ENCODE peak calls at places on chromosomes 3 and 15, in ten cellular contexts. One of them, this sample, is unnamed.
A peak's percentile ranks its signal among the peaks of the same experiment; 100 is the strongest.

GRCh38 chr15:88419830-88420229 is 47.4 kb downstream of the MRPL46 start:
- DNase-seq in glutamatergic neuron: no peak
- DNase-seq in mesothelial cell of epicardium: no peak
- DNase-seq in lower lobe of right lung: no peak
- DNase-seq in activated B cell treated with CpG ODN at 0.5 μM for 24 hours: no peak
- DNase-seq in AG09309: no peak
- DNase-seq in colonic mucosa: no peak
- DNase-seq in Calu3: no peak
- DNase-seq in cardiac fibroblast: no peak
- DNase-seq in WTC11: no peak
- DNase-seq in this sample: peak; percentile 33

GRCh38 chr15:89211678-89212170 is 9.7 kb downstream of the RLBP1 start:
- DNase-seq in glutamatergic neuron: no peak
- DNase-seq in mesothelial cell of epicardium: no peak
- DNase-seq in lower lobe of right lung: no peak
- DNase-seq in activated B cell treated with CpG ODN at 0.5 μM for 24 hours: no peak
- DNase-seq in AG09309: no peak
- DNase-seq in colonic mucosa: no peak
- DNase-seq in Calu3: no peak
- DNase-seq in cardiac fibroblast: no peak
- DNase-seq in WTC11: no peak
- DNase-seq in this sample: no peak

GRCh38 chr15:74610302-74610951 is 5.2 kb upstream of the CLK3 start:
- DNase-seq in glutamatergic neuron: peak; percentile 65
- DNase-seq in mesothelial cell of epicardium: no peak
- DNase-seq in lower lobe of right lung: no peak
- DNase-seq in activated B cell treated with CpG ODN at 0.5 μM for 24 hours: no peak
- DNase-seq in AG09309: no peak
- DNase-seq in colonic mucosa: no peak
- DNase-seq in Calu3: no peak
- DNase-seq in cardiac fibroblast: peak; percentile 26
- DNase-seq in WTC11: no peak
- DNase-seq in this sample: no peak

GRCh38 chr15:88697276-88697675 is 58.5 kb downstream of the ISG20 start:
- DNase-seq in glutamatergic neuron: no peak
- DNase-seq in mesothelial cell of epicardium: no peak
- DNase-seq in lower lobe of right lung: no peak
- DNase-seq in activated B cell treated with CpG ODN at 0.5 μM for 24 hours: no peak
- DNase-seq in AG09309: no peak
- DNase-seq in colonic mucosa: no peak
- DNase-seq in Calu3: no peak
- DNase-seq in cardiac fibroblast: no peak
- DNase-seq in WTC11: no peak
- DNase-seq in this sample: no peak

GRCh38 chr3:195007151-195007550 is 263.8 kb downstream of the XXYLT1 start:
- DNase-seq in glutamatergic neuron: no peak
- DNase-seq in mesothelial cell of epicardium: no peak
- DNase-seq in lower lobe of right lung: no peak
- DNase-seq in activated B cell treated with CpG ODN at 0.5 μM for 24 hours: no peak
- DNase-seq in AG09309: no peak
- DNase-seq in colonic mucosa: no peak
- DNase-seq in Calu3: no peak
- DNase-seq in cardiac fibroblast: no peak
- DNase-seq in WTC11: no peak
- DNase-seq in this sample: no peak

GRCh38 chr15:67127925-67128324 is 62.5 kb downstream of the SMAD3 start:
- DNase-seq in glutamatergic neuron: no peak
- DNase-seq in mesothelial cell of epicardium: no peak
- DNase-seq in lower lobe of right lung: no peak
- DNase-seq in activated B cell treated with CpG ODN at 0.5 μM for 24 hours: no peak
- DNase-seq in AG09309: peak; percentile 96
- DNase-seq in colonic mucosa: no peak
- DNase-seq in Calu3: no peak
- DNase-seq in cardiac fibroblast: peak; percentile 93
- DNase-seq in WTC11: no peak
- DNase-seq in this sample: no peak

GRCh38 chr3:29329986-29330514 is 49.2 kb downstream of the RBMS3 start:
- DNase-seq in glutamatergic neuron: no peak
- DNase-seq in mesothelial cell of epicardium: no peak
- DNase-seq in lower lobe of right lung: no peak
- DNase-seq in activated B cell treated with CpG ODN at 0.5 μM for 24 hours: no peak
- DNase-seq in AG09309: no peak
- DNase-seq in colonic mucosa: no peak
- DNase-seq in Calu3: no peak
- DNase-seq in cardiac fibroblast: no peak
- DNase-seq in WTC11: no peak
- DNase-seq in this sample: no peak

GRCh38 chr3:132380979-132381944 is 36.0 kb upstream of the DNAJC13 start:
- DNase-seq in glutamatergic neuron: no peak
- DNase-seq in mesothelial cell of epicardium: no peak
- DNase-seq in lower lobe of right lung: no peak
- DNase-seq in activated B cell treated with CpG ODN at 0.5 μM for 24 hours: no peak
- DNase-seq in AG09309: no peak
- DNase-seq in colonic mucosa: no peak
- DNase-seq in Calu3: no peak
- DNase-seq in cardiac fibroblast: no peak
- DNase-seq in WTC11: no peak
- DNase-seq in this sample: no peak

GRCh38 chr3:197750863-197751737 is 1.4 kb downstream of the FYTTD1 start:
- DNase-seq in glutamatergic neuron: peak; percentile 33
- DNase-seq in mesothelial cell of epicardium: no peak
- DNase-seq in lower lobe of right lung: peak; percentile 69
- DNase-seq in activated B cell treated with CpG ODN at 0.5 μM for 24 hours: no peak
- DNase-seq in AG09309: no peak
- DNase-seq in colonic mucosa: peak; percentile 57
- DNase-seq in Calu3: peak; percentile 27
- DNase-seq in cardiac fibroblast: peak; percentile 49
- DNase-seq in WTC11: no peak
- DNase-seq in this sample: peak; percentile 65

GRCh38 chr3:130258532-130258952 is 86.9 kb upstream of the COL6A5 start:
- DNase-seq in glutamatergic neuron: no peak
- DNase-seq in mesothelial cell of epicardium: no peak
- DNase-seq in lower lobe of right lung: no peak
- DNase-seq in activated B cell treated with CpG ODN at 0.5 μM for 24 hours: no peak
- DNase-seq in AG09309: peak; percentile 5
- DNase-seq in colonic mucosa: no peak
- DNase-seq in Calu3: no peak
- DNase-seq in cardiac fibroblast: peak; percentile 83
- DNase-seq in WTC11: no peak
- DNase-seq in this sample: no peak

GRCh38 chr15:49644364-49644794 is 23.5 kb downstream of the DTWD1 start:
- DNase-seq in glutamatergic neuron: no peak
- DNase-seq in mesothelial cell of epicardium: no peak
- DNase-seq in lower lobe of right lung: no peak
- DNase-seq in activated B cell treated with CpG ODN at 0.5 μM for 24 hours: no peak
- DNase-seq in AG09309: no peak
- DNase-seq in colonic mucosa: no peak
- DNase-seq in Calu3: no peak
- DNase-seq in cardiac fibroblast: peak; percentile 40
- DNase-seq in WTC11: no peak
- DNase-seq in this sample: no peak

GRCh38 chr3:71309342-71309741 is 274.2 kb downstream of the FOXP1 start:
- DNase-seq in glutamatergic neuron: no peak
- DNase-seq in mesothelial cell of epicardium: no peak
- DNase-seq in lower lobe of right lung: no peak
- DNase-seq in activated B cell treated with CpG ODN at 0.5 μM for 24 hours: no peak
- DNase-seq in AG09309: no peak
- DNase-seq in colonic mucosa: no peak
- DNase-seq in Calu3: no peak
- DNase-seq in cardiac fibroblast: no peak
- DNase-seq in WTC11: no peak
- DNase-seq in this sample: peak; percentile 88

GRCh38 chr3:52240059-52240885 is 1.3 kb upstream of the TWF2 start:
- DNase-seq in glutamatergic neuron: peak; percentile 78
- DNase-seq in mesothelial cell of epicardium: no peak
- DNase-seq in lower lobe of right lung: peak; percentile 64
- DNase-seq in activated B cell treated with CpG ODN at 0.5 μM for 24 hours: peak; percentile 14
- DNase-seq in AG09309: peak; percentile 96
- DNase-seq in colonic mucosa: peak; percentile 70
- DNase-seq in Calu3: peak; percentile 42
- DNase-seq in cardiac fibroblast: peak; percentile 93
- DNase-seq in WTC11: no peak
- DNase-seq in this sample: peak; percentile 88
- TF ChIP-seq CTCF in glutamatergic neuron: no peak
- TF ChIP-seq CTCF in mesothelial cell of epicardium: no peak
- TF ChIP-seq CTCF in lower lobe of right lung: no peak
- TF ChIP-seq CTCF in activated B cell treated with CpG ODN at 0.5 μM for 24 hours: no peak
- TF ChIP-seq CTCF in AG09309: no peak
- TF ChIP-seq CTCF in colonic mucosa: no peak
- TF ChIP-seq CTCF in Calu3: no peak
- TF ChIP-seq CTCF in cardiac fibroblast: peak; percentile 8
- TF ChIP-seq CTCF in WTC11: no peak
- TF ChIP-seq CTCF in this sample: no peak

DNA sequence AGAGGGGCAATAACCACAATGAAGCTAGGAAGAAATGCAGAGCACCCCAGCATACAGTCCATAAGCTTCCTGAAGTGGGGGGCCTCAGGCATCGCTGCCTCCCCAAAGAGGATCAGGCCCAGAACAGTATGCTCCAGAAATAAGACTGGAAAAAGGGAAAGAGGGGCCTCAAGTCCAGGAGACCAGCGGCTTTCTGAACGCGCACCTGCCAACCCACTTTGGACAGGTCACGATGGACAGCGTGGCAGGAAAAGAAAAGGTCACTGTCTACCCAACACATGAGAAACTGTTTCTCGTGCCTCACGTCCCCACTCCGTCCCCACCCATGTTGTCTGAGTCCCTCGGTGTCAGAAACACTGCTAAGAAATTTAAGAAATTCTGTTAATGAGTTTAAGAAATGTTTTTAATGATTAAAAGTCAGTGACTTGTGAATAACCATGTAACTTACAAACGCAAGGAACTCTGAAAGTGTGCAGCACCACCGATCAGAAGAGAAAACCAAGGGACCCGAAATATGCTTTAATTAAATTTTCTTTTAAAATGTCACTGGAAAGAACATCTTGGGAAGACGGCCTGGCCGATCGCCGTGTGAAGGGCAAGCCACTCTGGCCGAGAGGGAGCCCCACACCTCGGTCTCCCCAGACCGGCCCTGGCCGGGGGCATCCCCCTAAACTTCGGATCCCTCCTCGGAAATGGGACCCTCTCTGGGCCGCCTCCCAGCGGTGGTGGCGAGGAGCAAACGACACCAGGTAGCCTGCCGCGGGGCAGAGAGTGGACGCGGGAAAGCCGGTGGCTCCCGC is 1.7 kb upstream of the PPARG start:
- DNase-seq in glutamatergic neuron: peak; percentile 41
- DNase-seq in mesothelial cell of epicardium: no peak
- DNase-seq in lower lobe of right lung: peak; percentile 52
- DNase-seq in activated B cell treated with CpG ODN at 0.5 μM for 24 hours: no peak
- DNase-seq in AG09309: no peak
- DNase-seq in colonic mucosa: peak; percentile 54
- DNase-seq in Calu3: peak; percentile 68
- DNase-seq in cardiac fibroblast: peak; percentile 29
- DNase-seq in WTC11: peak; percentile 53
- DNase-seq in this sample: peak; percentile 22
- TF ChIP-seq CTCF in glutamatergic neuron: no peak
- TF ChIP-seq CTCF in mesothelial cell of epicardium: no peak
- TF ChIP-seq CTCF in lower lobe of right lung: no peak
- TF ChIP-seq CTCF in activated B cell treated with CpG ODN at 0.5 μM for 24 hours: no peak
- TF ChIP-seq CTCF in AG09309: no peak
- TF ChIP-seq CTCF in colonic mucosa: no peak
- TF ChIP-seq CTCF in Calu3: no peak
- TF ChIP-seq CTCF in cardiac fibroblast: peak; percentile 27
- TF ChIP-seq CTCF in WTC11: no peak
- TF ChIP-seq CTCF in this sample: no peak

DNA sequence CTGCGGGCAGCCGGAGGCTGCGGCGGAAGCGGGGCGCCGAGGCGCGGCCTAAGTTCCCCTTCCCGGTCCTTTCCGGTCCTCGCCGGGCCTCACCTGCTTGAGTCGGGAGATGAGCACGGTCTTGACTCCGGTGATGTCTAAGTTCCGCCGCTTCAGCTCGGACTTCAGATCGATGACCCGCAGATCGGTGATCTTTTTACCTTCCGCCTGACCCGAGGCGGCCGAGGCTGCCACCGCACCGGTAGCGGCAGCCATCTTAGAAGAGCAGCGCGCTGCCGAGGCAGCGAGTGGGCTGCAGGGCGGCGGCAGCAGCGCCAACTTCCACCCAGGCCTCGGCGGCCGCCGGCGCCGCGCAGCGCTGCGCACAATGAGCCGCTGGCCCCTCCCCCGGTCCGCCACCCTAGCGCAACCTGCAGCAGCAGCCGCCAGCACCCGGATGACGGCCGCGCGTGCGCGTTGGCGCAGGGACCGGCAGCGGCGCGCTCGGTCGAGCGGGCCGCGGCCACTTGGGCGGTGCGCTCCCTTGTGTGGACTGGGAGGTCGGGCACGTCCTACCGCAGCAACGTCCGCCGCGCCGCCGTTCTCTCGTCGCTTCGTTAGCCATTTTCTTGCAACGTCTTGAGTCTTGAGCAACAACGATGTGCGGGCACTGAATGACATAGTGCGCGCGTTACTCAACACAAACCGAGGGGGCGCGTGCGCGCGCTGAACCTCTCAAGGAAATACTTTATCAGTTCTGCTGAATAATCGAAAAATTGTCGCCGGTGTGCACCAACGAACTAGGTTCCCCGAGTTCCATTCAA is at the start of gene SLTM:
- DNase-seq in glutamatergic neuron: peak; percentile 97
- DNase-seq in mesothelial cell of epicardium: peak; percentile 95
- DNase-seq in lower lobe of right lung: peak; percentile 97
- DNase-seq in activated B cell treated with CpG ODN at 0.5 μM for 24 hours: peak; percentile 87
- DNase-seq in AG09309: peak; percentile 84
- DNase-seq in colonic mucosa: peak; percentile 91
- DNase-seq in Calu3: peak; percentile 97
- DNase-seq in cardiac fibroblast: peak; percentile 97
- DNase-seq in WTC11: peak; percentile 93
- DNase-seq in this sample: peak; percentile 95
- TF ChIP-seq CTCF in glutamatergic neuron: peak; percentile 43
- TF ChIP-seq CTCF in mesothelial cell of epicardium: no peak
- TF ChIP-seq CTCF in lower lobe of right lung: peak; percentile 37
- TF ChIP-seq CTCF in activated B cell treated with CpG ODN at 0.5 μM for 24 hours: no peak
- TF ChIP-seq CTCF in AG09309: no peak
- TF ChIP-seq CTCF in colonic mucosa: peak; percentile 20
- TF ChIP-seq CTCF in Calu3: peak; percentile 44
- TF ChIP-seq CTCF in cardiac fibroblast: peak; percentile 44
- TF ChIP-seq CTCF in WTC11: no peak
- TF ChIP-seq CTCF in this sample: peak; percentile 29

GRCh38 chr3:177521305-177521704 is 324.0 kb upstream of the TBL1XR1 start:
- DNase-seq in glutamatergic neuron: no peak
- DNase-seq in mesothelial cell of epicardium: peak; percentile 41
- DNase-seq in lower lobe of right lung: peak; percentile 84
- DNase-seq in activated B cell treated with CpG ODN at 0.5 μM for 24 hours: no peak
- DNase-seq in AG09309: no peak
- DNase-seq in colonic mucosa: peak; percentile 66
- DNase-seq in Calu3: peak; percentile 92
- DNase-seq in cardiac fibroblast: no peak
- DNase-seq in WTC11: peak; percentile 65
- DNase-seq in this sample: no peak
- TF ChIP-seq CTCF in glutamatergic neuron: no peak
- TF ChIP-seq CTCF in mesothelial cell of epicardium: no peak
- TF ChIP-seq CTCF in lower lobe of right lung: peak; percentile 41
- TF ChIP-seq CTCF in activated B cell treated with CpG ODN at 0.5 μM for 24 hours: no peak
- TF ChIP-seq CTCF in AG09309: no peak
- TF ChIP-seq CTCF in colonic mucosa: peak; percentile 27
- TF ChIP-seq CTCF in Calu3: peak; percentile 72
- TF ChIP-seq CTCF in cardiac fibroblast: no peak
- TF ChIP-seq CTCF in WTC11: no peak
- TF ChIP-seq CTCF in this sample: no peak

GRCh38 chr3:182490601-182491485 is 302.5 kb upstream of the ATP11B start:
- DNase-seq in glutamatergic neuron: no peak
- DNase-seq in mesothelial cell of epicardium: no peak
- DNase-seq in lower lobe of right lung: no peak
- DNase-seq in activated B cell treated with CpG ODN at 0.5 μM for 24 hours: no peak
- DNase-seq in AG09309: no peak
- DNase-seq in colonic mucosa: peak; percentile 23
- DNase-seq in Calu3: peak; percentile 54
- DNase-seq in cardiac fibroblast: peak; percentile 13
- DNase-seq in WTC11: no peak
- DNase-seq in this sample: no peak
- TF ChIP-seq CTCF in glutamatergic neuron: peak; percentile 67
- TF ChIP-seq CTCF in mesothelial cell of epicardium: peak; percentile 42
- TF ChIP-seq CTCF in lower lobe of right lung: peak; percentile 20
- TF ChIP-seq CTCF in activated B cell treated with CpG ODN at 0.5 μM for 24 hours: no peak
- TF ChIP-seq CTCF in AG09309: no peak
- TF ChIP-seq CTCF in colonic mucosa: peak; percentile 43
- TF ChIP-seq CTCF in Calu3: peak; percentile 70
- TF ChIP-seq CTCF in cardiac fibroblast: no peak
- TF ChIP-seq CTCF in WTC11: peak; percentile 16
- TF ChIP-seq CTCF in this sample: peak; percentile 43

This sample was measured in activated CD8-positive, alpha-beta T cell treated with anti-CD3 and anti-CD28 coated beads for 36 hours.